ENCODE peak calls at places on chromosomes 6 and 20, in four cellular contexts. One of them, this sample, is unnamed.
A peak's percentile ranks its signal among the peaks of the same experiment; 100 is the strongest.

GRCh38 chr6:25889877-25890853 is 16.1 kb upstream of the SLC17A3 start:
- DNase-seq in trophoblast cell: peak; percentile 64
- DNase-seq in IMR-90: peak; percentile 17
- DNase-seq in mesendoderm: peak; percentile 67
- DNase-seq in this sample: peak; percentile 48

GRCh38 chr20:19099586-19100555 is 112.6 kb upstream of the SLC24A3 start:
- DNase-seq in trophoblast cell: no peak
- DNase-seq in IMR-90: no peak
- DNase-seq in mesendoderm: no peak
- DNase-seq in this sample: no peak

GRCh38 chr6:125229080-125229479 is 72.7 kb downstream of the HDDC2 start:
- DNase-seq in trophoblast cell: no peak
- DNase-seq in mesendoderm: no peak
- DNase-seq in IMR-90: peak; percentile 10
- DNase-seq in this sample: no peak

GRCh38 chr20:22475662-22476061 is 108.7 kb downstream of the FOXA2 start:
- DNase-seq in trophoblast cell: no peak
- DNase-seq in IMR-90: no peak
- DNase-seq in mesendoderm: no peak
- DNase-seq in this sample: no peak

GRCh38 chr6:125104425-125104824 is 49.1 kb upstream of the TPD52L1 start:
- DNase-seq in IMR-90: peak; percentile 72
- DNase-seq in mesendoderm: peak; percentile 40
- DNase-seq in trophoblast cell: peak; percentile 47
- DNase-seq in this sample: peak; percentile 48

GRCh38 chr6:36967757-36968156 is 13.2 kb downstream of the PI16 start:
- DNase-seq in IMR-90: no peak
- DNase-seq in trophoblast cell: no peak
- DNase-seq in mesendoderm: no peak
- DNase-seq in this sample: no peak

GRCh38 chr6:75201901-75202672 is 3.8 kb downstream of the COL12A1 start:
- DNase-seq in mesendoderm: peak; percentile 44
- DNase-seq in trophoblast cell: no peak
- DNase-seq in IMR-90: peak; percentile 30
- DNase-seq in this sample: peak; percentile 41

GRCh38 chr6:14881399-14881798 is 364.5 kb upstream of the JARID2 start:
- DNase-seq in mesendoderm: no peak
- DNase-seq in trophoblast cell: no peak
- DNase-seq in IMR-90: peak; percentile 87
- DNase-seq in this sample: no peak

GRCh38 chr20:23082846-23083552 is 3.1 kb downstream of the CD93 start:
- DNase-seq in IMR-90: no peak
- DNase-seq in trophoblast cell: no peak
- DNase-seq in mesendoderm: peak; percentile 54
- DNase-seq in this sample: no peak

GRCh38 chr20:35698298-35699126 is 640 bp downstream of the NFS1 start:
- DNase-seq in mesendoderm: peak; percentile 34
- DNase-seq in IMR-90: no peak
- DNase-seq in trophoblast cell: no peak
- DNase-seq in this sample: peak; percentile 11

GRCh38 chr6:134028438-134028837 is 24.0 kb downstream of the SLC2A12 start:
- DNase-seq in trophoblast cell: no peak
- DNase-seq in mesendoderm: no peak
- DNase-seq in IMR-90: no peak
- DNase-seq in this sample: no peak
- H3K18ac ChIP-seq in trophoblast cell: no peak overlapping the region
- H3K18ac ChIP-seq in mesendoderm: no peak overlapping the region
- H3K18ac ChIP-seq in IMR-90: no peak overlapping the region
- H3K18ac ChIP-seq in this sample: no peak overlapping the region

GRCh38 chr6:118387921-118388701 is 160.0 kb upstream of the PLN start:
- DNase-seq in IMR-90: peak; percentile 96
- DNase-seq in trophoblast cell: no peak
- DNase-seq in mesendoderm: no peak
- DNase-seq in this sample: no peak
- H3K18ac ChIP-seq in IMR-90: peak overlapping the region; percentile 88
- H3K18ac ChIP-seq in trophoblast cell: no peak overlapping the region
- H3K18ac ChIP-seq in mesendoderm: no peak overlapping the region
- H3K18ac ChIP-seq in this sample: no peak overlapping the region

GRCh38 chr6:45651301-45651700 is 273.6 kb upstream of the SUPT3H start:
- DNase-seq in IMR-90: no peak
- DNase-seq in trophoblast cell: no peak
- DNase-seq in mesendoderm: no peak
- DNase-seq in this sample: no peak
- H3K18ac ChIP-seq in IMR-90: peak overlapping the region; percentile 69
- H3K18ac ChIP-seq in trophoblast cell: no peak overlapping the region
- H3K18ac ChIP-seq in mesendoderm: no peak overlapping the region
- H3K18ac ChIP-seq in this sample: no peak overlapping the region

GRCh38 chr6:31918069-31918725 is 9.3 kb upstream of the C2 start:
- DNase-seq in mesendoderm: no peak
- DNase-seq in trophoblast cell: no peak
- DNase-seq in IMR-90: no peak
- DNase-seq in this sample: no peak

GRCh38 chr6:31915756-31916155 is 11.8 kb upstream of the C2 start:
- DNase-seq in IMR-90: no peak
- DNase-seq in mesendoderm: no peak
- DNase-seq in trophoblast cell: peak; percentile 90
- DNase-seq in this sample: no peak

GRCh38 chr6:31919624-31920303 is 7.8 kb upstream of the C2 start:
- DNase-seq in IMR-90: no peak
- DNase-seq in mesendoderm: no peak
- DNase-seq in trophoblast cell: peak; percentile 61
- DNase-seq in this sample: no peak

GRCh38 chr6:31912186-31912585 is 10.3 kb upstream of the ZBTB12 start:
- DNase-seq in mesendoderm: no peak
- DNase-seq in trophoblast cell: no peak
- DNase-seq in IMR-90: no peak
- DNase-seq in this sample: no peak

DNA sequence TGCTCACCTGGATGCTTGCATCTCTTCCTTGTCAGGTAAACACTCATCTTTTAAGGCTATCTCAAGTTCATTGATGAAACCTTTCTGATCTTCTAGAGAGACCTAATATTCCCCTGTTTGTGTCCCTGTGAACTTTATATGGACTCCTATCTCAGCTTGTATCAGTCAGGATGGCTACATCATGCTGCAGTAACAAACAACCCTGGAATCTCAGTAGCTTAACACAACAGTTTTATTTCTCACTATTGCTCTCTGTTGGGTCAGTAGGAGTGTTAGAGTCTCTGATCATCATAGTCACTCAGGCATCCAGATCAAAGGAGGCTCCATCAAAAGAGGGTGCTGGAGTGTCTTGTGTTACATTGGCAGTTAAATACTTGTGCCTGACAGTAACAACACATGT is 12.2 kb upstream of the C2 start:
- DNase-seq in trophoblast cell: no peak
- DNase-seq in mesendoderm: no peak
- DNase-seq in IMR-90: no peak
- DNase-seq in this sample: no peak
- H3K18ac ChIP-seq in trophoblast cell: no peak overlapping the region
- H3K18ac ChIP-seq in mesendoderm: no peak overlapping the region
- H3K18ac ChIP-seq in IMR-90: no peak overlapping the region
- H3K18ac ChIP-seq in this sample: no peak overlapping the region

DNA sequence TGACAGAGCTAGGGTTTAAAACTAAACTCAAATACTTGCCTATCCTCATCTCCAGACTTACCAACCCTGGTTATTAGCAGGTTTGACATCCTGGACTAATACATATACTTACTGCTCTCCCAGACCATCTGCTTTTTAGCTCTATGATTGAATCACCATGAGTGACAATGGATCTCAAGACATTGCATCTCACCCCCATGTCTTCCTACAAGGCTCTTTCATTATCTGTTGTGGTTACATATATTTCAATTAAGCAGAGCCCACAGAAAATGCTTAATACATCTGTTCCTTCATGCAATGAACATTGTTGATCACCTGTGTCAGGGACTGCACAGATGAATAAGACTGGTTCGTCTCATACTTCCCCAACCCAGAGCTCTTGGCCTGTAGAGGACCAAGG is 19.4 kb downstream of the SAMD3 start:
- DNase-seq in trophoblast cell: no peak
- DNase-seq in IMR-90: no peak
- DNase-seq in mesendoderm: no peak
- DNase-seq in this sample: no peak
- H3K18ac ChIP-seq in trophoblast cell: no peak overlapping the region
- H3K18ac ChIP-seq in IMR-90: no peak overlapping the region
- H3K18ac ChIP-seq in mesendoderm: no peak overlapping the region
- H3K18ac ChIP-seq in this sample: no peak overlapping the region

GRCh38 chr20:31663524-31663837 is 25.8 kb downstream of the COX4I2 start:
- DNase-seq in IMR-90: no peak
- DNase-seq in trophoblast cell: no peak
- DNase-seq in mesendoderm: no peak
- DNase-seq in this sample: no peak
- H3K18ac ChIP-seq in IMR-90: no peak overlapping the region
- H3K18ac ChIP-seq in trophoblast cell: no peak overlapping the region
- H3K18ac ChIP-seq in mesendoderm: no peak overlapping the region
- H3K18ac ChIP-seq in this sample: no peak overlapping the region

GRCh38 chr6:100176321-100176950 is 182.4 kb upstream of the MCHR2 start:
- DNase-seq in IMR-90: peak; percentile 74
- DNase-seq in trophoblast cell: peak; percentile 75
- DNase-seq in mesendoderm: peak; percentile 64
- DNase-seq in this sample: no peak
- H3K18ac ChIP-seq in IMR-90: peak overlapping the region; percentile 91
- H3K18ac ChIP-seq in trophoblast cell: no peak overlapping the region
- H3K18ac ChIP-seq in mesendoderm: no peak overlapping the region
- H3K18ac ChIP-seq in this sample: no peak overlapping the region

This sample was measured in neuronal stem cell.